ENCODE peak calls at places on chromosomes 2 and 18, in six cellular contexts. Q is psoas muscle, Z is spleen, C is pancreas, M is right lobe of liver, A is GM23248. R is an unnamed sample.
A peak's percentile ranks its signal among the peaks of the same experiment; 100 is the strongest.

GRCh38 chr18:50183556-50183955 is 11.4 kb downstream of the MYO5B start:
- DNase-seq in Q (no peak), Z (no peak), C (no peak), M (no peak), A (peak; percentile 8), R (no peak)

GRCh38 chr2:9287400-9288059 is 80.9 kb downstream of the ASAP2 start:
- DNase-seq in Q (no peak), Z (no peak), C (no peak), M (no peak), A (peak; percentile 99), R (no peak)

GRCh38 chr2:57490746-57491145 is 555.9 kb upstream of the VRK2 start:
- DNase-seq in Q (no peak), Z (no peak), C (no peak), M (no peak), A (no peak), R (no peak)

GRCh38 chr18:76978616-76979015 is 154.0 kb downstream of the MBP start:
- DNase-seq in Q (no peak), Z (no peak), C (no peak), M (no peak), A (no peak), R (no peak)

GRCh38 chr18:21820035-21820810 is 79.6 kb downstream of the MIB1 start:
- DNase-seq in Q (no peak), Z (no peak), C (no peak), M (no peak), A (peak; percentile 51), R (peak; percentile 13)

GRCh38 chr2:120722603-120723421 is 12.9 kb upstream of the GLI2 start:
- DNase-seq in Q (no peak), Z (peak; percentile 36), C (no peak), M (no peak), A (peak; percentile 75), R (no peak)

GRCh38 chr2:148048475-148049221 is 27.8 kb downstream of the MBD5 start:
- DNase-seq in Q (no peak), Z (no peak), C (no peak), M (no peak), A (peak; percentile 45), R (no peak)

GRCh38 chr2:113000436-113000835 is 4.8 kb upstream of the IL36A start:
- DNase-seq in Q (no peak), Z (no peak), C (no peak), M (no peak), A (no peak), R (no peak)

GRCh38 chr2:228768818-228769217 is 502.3 kb downstream of the PID1 start:
- DNase-seq in Q (no peak), Z (no peak), C (no peak), M (no peak), A (peak; percentile 89), R (no peak)

GRCh38 chr2:223056656-223057418 is 4.8 kb downstream of the KCNE4 start:
- DNase-seq in Q (no peak), Z (no peak), C (no peak), M (no peak), A (no peak), R (no peak)

GRCh38 chr18:44968336-44968735 is 287.6 kb downstream of the SETBP1 start:
- DNase-seq in Q (no peak), Z (no peak), C (no peak), M (no peak), A (no peak), R (no peak)

GRCh38 chr2:34161546-34161945 is 562.4 kb upstream of the FAM98A start:
- DNase-seq in Q (no peak), Z (no peak), C (no peak), M (no peak), A (peak; percentile 15), R (no peak)

GRCh38 chr2:240796543-240797499 is 23.2 kb downstream of the KIF1A start:
- DNase-seq in Q (no peak), Z (peak; percentile 51), C (peak; percentile 4), M (no peak), A (no peak), R (no peak)

GRCh38 chr2:215796160-215796559 is 217.2 kb downstream of the MREG start:
- DNase-seq in Q (no peak), Z (no peak), C (no peak), M (no peak), A (peak; percentile 90), R (no peak)

GRCh38 chr2:71816815-71817214 is 330.8 kb downstream of the CYP26B1 start:
- DNase-seq in Q (no peak), Z (no peak), C (no peak), M (no peak), A (no peak), R (no peak)

GRCh38 chr2:50492452-50492851 is 539.5 kb downstream of the NRXN1 start:
- DNase-seq in Q (no peak), Z (no peak), C (peak; percentile 25), M (no peak), A (peak; percentile 67), R (no peak)

GRCh38 chr2:237290249-237290648 is 123.7 kb downstream of the COL6A3 start:
- DNase-seq in Q (peak; percentile 86), Z (no peak), C (peak; percentile 30), M (no peak), A (peak; percentile 94), R (no peak)

GRCh38 chr2:238421695-238422035 is 5.1 kb upstream of the ASB1 start:
- DNase-seq in Q (no peak), Z (no peak), C (no peak), M (no peak), A (no peak), R (no peak)

GRCh38 chr2:226608393-226608955 is 191.1 kb downstream of the IRS1 start:
- DNase-seq in Q (no peak), Z (no peak), C (no peak), M (no peak), A (no peak), R (peak; percentile 71)

GRCh38 chr18:48673456-48674197 is 134.8 kb downstream of the CTIF start:
- DNase-seq in Q (no peak), Z (peak; percentile 70), C (no peak), M (peak; percentile 33), A (no peak), R (no peak)

GRCh38 chr2:54629914-54630609 is 93.4 kb upstream of the EML6 start:
- DNase-seq in Q (peak; percentile 80), Z (no peak), C (peak; percentile 86), M (peak; percentile 97), A (peak; percentile 79), R (no peak)

GRCh38 chr2:191127235-191127634 is 23.6 kb downstream of the STAT4 start:
- DNase-seq in Q (no peak), Z (no peak), C (no peak), M (no peak), A (no peak), R (no peak)

GRCh38 chr2:239833728-239834109 is 191.4 kb downstream of the NDUFA10 start:
- DNase-seq in Q (no peak), Z (peak; percentile 41), C (no peak), M (no peak), A (no peak), R (no peak)

GRCh38 chr2:159139216-159139933 is 147.1 kb downstream of the WDSUB1 start:
- DNase-seq in Q (no peak), Z (no peak), C (no peak), M (no peak), A (peak; percentile 43), R (no peak)

GRCh38 chr2:86298411-86299390 is 38.7 kb downstream of the REEP1 start:
- DNase-seq in Q (no peak), Z (no peak), C (no peak), M (peak; percentile 53), A (peak; percentile 40), R (no peak)

GRCh38 chr2:28454016-28454930 is 41.6 kb upstream of the PLB1 start:
- DNase-seq in Q (no peak), Z (no peak), C (no peak), M (no peak), A (peak; percentile 25), R (no peak)

DNA sequence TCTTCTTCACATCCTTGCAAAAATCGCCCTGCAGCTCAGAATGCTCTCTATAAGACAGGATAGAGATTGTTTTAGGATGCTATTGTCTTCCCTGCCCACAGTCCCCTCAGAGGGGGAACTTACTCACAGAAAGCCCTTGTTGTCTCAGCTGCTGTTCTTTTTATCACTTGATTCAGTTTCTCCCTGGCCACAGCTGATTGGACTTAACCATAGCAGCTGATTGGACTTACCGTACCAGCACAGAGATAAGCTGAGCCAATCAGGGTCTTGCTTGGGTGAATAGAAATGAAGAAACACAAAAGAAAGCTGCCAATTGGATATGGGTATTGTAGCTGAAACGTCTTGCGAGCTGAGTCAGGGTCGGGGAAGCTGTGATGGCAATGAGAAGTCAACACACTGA is 194.2 kb upstream of the MEX3C start:
- DNase-seq in Q (no peak), Z (no peak), C (no peak), M (no peak), A (no peak), R (no peak)
- H3K27ac ChIP-seq in Q (no peak overlapping the region), Z (no peak overlapping the region), C (no peak overlapping the region), M (no peak overlapping the region), A (no peak overlapping the region), R (no peak overlapping the region)

GRCh38 chr2:177171418-177171865 is 41.2 kb upstream of the HNRNPA3 start:
- DNase-seq in Q (no peak), Z (no peak), C (peak; percentile 26), M (no peak), A (no peak), R (no peak)
- H3K4me1 ChIP-seq in Q (peaks cover 22% of the 10 kb centered on the region), Z (peaks cover 11% of the 10 kb centered on the region), C (peaks cover 2% of the 10 kb centered on the region), M (peaks cover 10% of the 10 kb centered on the region), A (peaks cover 22% of the 10 kb centered on the region), R (peaks cover 4% of the 10 kb centered on the region)

DNA sequence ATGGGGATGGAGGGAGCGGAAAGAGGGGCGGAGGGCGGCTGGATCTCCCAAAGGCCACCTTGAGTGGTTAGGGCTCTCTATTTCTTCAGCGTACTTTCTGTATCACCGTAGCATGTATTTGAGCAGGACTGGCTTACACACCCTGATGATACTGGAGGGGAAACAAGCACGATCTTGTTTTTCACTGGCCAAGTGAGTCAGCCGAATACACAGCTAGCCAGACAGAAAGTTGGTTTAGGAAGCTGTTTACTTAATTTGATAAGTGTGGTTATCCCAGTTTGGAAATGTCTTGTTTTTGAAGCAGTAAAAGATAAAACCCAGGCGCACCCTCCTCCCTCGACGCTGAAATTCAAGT is 547 bp downstream of the RIOK3 start:
- DNase-seq in Q (no peak), Z (no peak), C (no peak), M (no peak), A (peak; percentile 78), R (peak; percentile 23)
- H3K27ac ChIP-seq in Q (peak overlapping the region; percentile 95), Z (peak overlapping the region; percentile 77), C (peak overlapping the region; percentile 90), M (peak overlapping the region; percentile 89), A (peak overlapping the region; percentile 90), R (peak overlapping the region; percentile 82)

GRCh38 chr18:63207825-63208224 is 111.7 kb downstream of the BCL2 start:
- DNase-seq in Q (no peak), Z (no peak), C (no peak), M (no peak), A (no peak), R (no peak)
- H3K4me1 ChIP-seq in Q (peaks cover 31% of the 10 kb centered on the region), Z (peaks cover 84% of the 10 kb centered on the region), C (no peaks in the 10 kb centered on the region), M (no peaks in the 10 kb centered on the region), A (no peaks in the 10 kb centered on the region), R (peaks cover 100% of the 10 kb centered on the region)

R was measured in CD4-positive, CD25-positive, alpha-beta regulatory T cell.